ENCODE peak calls at places on chromosomes 16 and 17, in five cellular contexts. One of them, this sample, is unnamed.

GRCh38 chr16:56921571-56921970 is 10.4 kb upstream of the HERPUD1 start:
- DNase-seq in CD8-positive, alpha-beta T cell: no peak
- DNase-seq in neural progenitor cell: no peak
- DNase-seq in CD4-positive, CD25-positive, alpha-beta regulatory T cell: no peak
- DNase-seq in naive thymus-derived CD4-positive, alpha-beta T cell: no peak
- DNase-seq in this sample: no peak

GRCh38 chr17:80262775-80263244 is 2.2 kb downstream of the RNF213 start:
- DNase-seq in CD8-positive, alpha-beta T cell: no peak
- DNase-seq in neural progenitor cell: no peak
- DNase-seq in CD4-positive, CD25-positive, alpha-beta regulatory T cell: no peak
- DNase-seq in naive thymus-derived CD4-positive, alpha-beta T cell: no peak
- DNase-seq in this sample: no peak

GRCh38 chr16:70770291-70770967 is 30.5 kb downstream of the VAC14 start:
- DNase-seq in CD8-positive, alpha-beta T cell: no peak
- DNase-seq in neural progenitor cell: no peak
- DNase-seq in CD4-positive, CD25-positive, alpha-beta regulatory T cell: no peak
- DNase-seq in naive thymus-derived CD4-positive, alpha-beta T cell: no peak
- DNase-seq in this sample: no peak

GRCh38 chr17:58081641-58082340 is 1.4 kb upstream of the DYNLL2 start:
- DNase-seq in CD8-positive, alpha-beta T cell: no peak
- DNase-seq in neural progenitor cell: peak; percentile 78
- DNase-seq in CD4-positive, CD25-positive, alpha-beta regulatory T cell: no peak
- DNase-seq in naive thymus-derived CD4-positive, alpha-beta T cell: no peak
- DNase-seq in this sample: no peak

GRCh38 chr16:68833251-68833650 is 10.1 kb upstream of the TANGO6 start:
- DNase-seq in CD8-positive, alpha-beta T cell: no peak
- DNase-seq in neural progenitor cell: no peak
- DNase-seq in CD4-positive, CD25-positive, alpha-beta regulatory T cell: no peak
- DNase-seq in naive thymus-derived CD4-positive, alpha-beta T cell: no peak
- DNase-seq in this sample: no peak

GRCh38 chr16:53105565-53105964 is 50.8 kb downstream of the CHD9 start:
- DNase-seq in CD8-positive, alpha-beta T cell: no peak
- DNase-seq in neural progenitor cell: no peak
- DNase-seq in CD4-positive, CD25-positive, alpha-beta regulatory T cell: no peak
- DNase-seq in naive thymus-derived CD4-positive, alpha-beta T cell: no peak
- DNase-seq in this sample: no peak

GRCh38 chr16:75446416-75446815 is 13.1 kb upstream of the CFDP1 start:
- DNase-seq in CD8-positive, alpha-beta T cell: no peak
- DNase-seq in neural progenitor cell: no peak
- DNase-seq in CD4-positive, CD25-positive, alpha-beta regulatory T cell: no peak
- DNase-seq in naive thymus-derived CD4-positive, alpha-beta T cell: no peak
- DNase-seq in this sample: no peak

GRCh38 chr16:918068-918467 is 52.7 kb downstream of the LMF1 start:
- DNase-seq in CD8-positive, alpha-beta T cell: no peak
- DNase-seq in neural progenitor cell: peak; percentile 52
- DNase-seq in CD4-positive, CD25-positive, alpha-beta regulatory T cell: no peak
- DNase-seq in naive thymus-derived CD4-positive, alpha-beta T cell: no peak
- DNase-seq in this sample: no peak

GRCh38 chr16:56408379-56409098 is 16.8 kb downstream of the AMFR start:
- DNase-seq in CD8-positive, alpha-beta T cell: no peak
- DNase-seq in neural progenitor cell: no peak
- DNase-seq in CD4-positive, CD25-positive, alpha-beta regulatory T cell: no peak
- DNase-seq in naive thymus-derived CD4-positive, alpha-beta T cell: no peak
- DNase-seq in this sample: no peak

GRCh38 chr16:87241135-87241771 is 75.9 kb downstream of the C16orf95 start:
- DNase-seq in CD8-positive, alpha-beta T cell: no peak
- DNase-seq in neural progenitor cell: no peak
- DNase-seq in CD4-positive, CD25-positive, alpha-beta regulatory T cell: no peak
- DNase-seq in naive thymus-derived CD4-positive, alpha-beta T cell: no peak
- DNase-seq in this sample: no peak

GRCh38 chr17:10198509-10199249 is at the start of gene GAS7:
- DNase-seq in CD8-positive, alpha-beta T cell: peak; percentile 19
- DNase-seq in neural progenitor cell: peak; percentile 91
- DNase-seq in CD4-positive, CD25-positive, alpha-beta regulatory T cell: no peak
- DNase-seq in naive thymus-derived CD4-positive, alpha-beta T cell: no peak
- DNase-seq in this sample: peak; percentile 45
- H3K27ac ChIP-seq in CD8-positive, alpha-beta T cell: no peak within 1 kb of the TSS
- H3K27ac ChIP-seq in neural progenitor cell: no peak within 1 kb of the TSS
- H3K27ac ChIP-seq in CD4-positive, CD25-positive, alpha-beta regulatory T cell: no peak within 1 kb of the TSS
- H3K27ac ChIP-seq in naive thymus-derived CD4-positive, alpha-beta T cell: no peak within 1 kb of the TSS
- H3K27ac ChIP-seq in this sample: no peak within 1 kb of the TSS

GRCh38 chr16:11131706-11132105 is 124.3 kb downstream of the SOCS1 start:
- DNase-seq in CD8-positive, alpha-beta T cell: no peak
- DNase-seq in neural progenitor cell: no peak
- DNase-seq in CD4-positive, CD25-positive, alpha-beta regulatory T cell: no peak
- DNase-seq in naive thymus-derived CD4-positive, alpha-beta T cell: no peak
- DNase-seq in this sample: no peak
- H3K27ac ChIP-seq in CD8-positive, alpha-beta T cell: no peak overlapping the region
- H3K27ac ChIP-seq in neural progenitor cell: no peak overlapping the region
- H3K27ac ChIP-seq in CD4-positive, CD25-positive, alpha-beta regulatory T cell: no peak overlapping the region
- H3K27ac ChIP-seq in naive thymus-derived CD4-positive, alpha-beta T cell: no peak overlapping the region
- H3K27ac ChIP-seq in this sample: no peak overlapping the region

DNA sequence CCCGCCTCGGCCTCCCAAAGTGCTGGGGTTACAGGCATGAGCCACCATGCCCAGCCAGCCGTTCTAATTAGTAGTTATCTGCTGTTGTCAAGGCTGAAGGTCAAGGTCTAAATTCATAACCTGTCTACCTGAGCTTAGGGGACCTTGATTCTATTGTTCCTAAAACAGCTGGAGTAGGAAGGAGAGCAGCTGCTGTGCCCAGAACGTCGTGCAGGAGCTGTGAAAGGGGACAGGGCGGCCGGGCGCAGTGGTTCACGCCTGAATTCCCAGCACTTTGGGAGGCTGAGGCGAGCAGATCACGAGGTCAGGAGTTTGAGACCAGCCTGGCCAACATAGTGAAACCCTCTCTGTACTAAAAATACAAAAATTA is 21.0 kb downstream of the TMEM94 start:
- DNase-seq in CD8-positive, alpha-beta T cell: no peak
- DNase-seq in neural progenitor cell: no peak
- DNase-seq in CD4-positive, CD25-positive, alpha-beta regulatory T cell: no peak
- DNase-seq in naive thymus-derived CD4-positive, alpha-beta T cell: no peak
- DNase-seq in this sample: no peak
- H3K27ac ChIP-seq in CD8-positive, alpha-beta T cell: no peak overlapping the region
- H3K27ac ChIP-seq in neural progenitor cell: no peak overlapping the region
- H3K27ac ChIP-seq in CD4-positive, CD25-positive, alpha-beta regulatory T cell: no peak overlapping the region
- H3K27ac ChIP-seq in naive thymus-derived CD4-positive, alpha-beta T cell: no peak overlapping the region
- H3K27ac ChIP-seq in this sample: no peak overlapping the region

GRCh38 chr16:84138500-84138823 is 6.5 kb downstream of the HSDL1 start:
- DNase-seq in CD8-positive, alpha-beta T cell: no peak
- DNase-seq in neural progenitor cell: no peak
- DNase-seq in CD4-positive, CD25-positive, alpha-beta regulatory T cell: no peak
- DNase-seq in naive thymus-derived CD4-positive, alpha-beta T cell: no peak
- DNase-seq in this sample: no peak

GRCh38 chr16:84137769-84138357 is 7.1 kb downstream of the HSDL1 start:
- DNase-seq in CD8-positive, alpha-beta T cell: no peak
- DNase-seq in neural progenitor cell: no peak
- DNase-seq in CD4-positive, CD25-positive, alpha-beta regulatory T cell: no peak
- DNase-seq in naive thymus-derived CD4-positive, alpha-beta T cell: no peak
- DNase-seq in this sample: no peak

GRCh38 chr16:84139628-84140258 is 5.2 kb downstream of the HSDL1 start:
- DNase-seq in CD8-positive, alpha-beta T cell: no peak
- DNase-seq in neural progenitor cell: no peak
- DNase-seq in CD4-positive, CD25-positive, alpha-beta regulatory T cell: no peak
- DNase-seq in naive thymus-derived CD4-positive, alpha-beta T cell: no peak
- DNase-seq in this sample: no peak

GRCh38 chr16:84137287-84137686 is 7.7 kb downstream of the HSDL1 start:
- DNase-seq in CD8-positive, alpha-beta T cell: no peak
- DNase-seq in neural progenitor cell: no peak
- DNase-seq in CD4-positive, CD25-positive, alpha-beta regulatory T cell: no peak
- DNase-seq in naive thymus-derived CD4-positive, alpha-beta T cell: no peak
- DNase-seq in this sample: no peak

GRCh38 chr16:84138824-84139627 is 6.0 kb downstream of the HSDL1 start:
- DNase-seq in CD8-positive, alpha-beta T cell: no peak
- DNase-seq in neural progenitor cell: peak; percentile 37
- DNase-seq in CD4-positive, CD25-positive, alpha-beta regulatory T cell: no peak
- DNase-seq in naive thymus-derived CD4-positive, alpha-beta T cell: no peak
- DNase-seq in this sample: peak; percentile 15
- H3K27ac ChIP-seq in CD8-positive, alpha-beta T cell: no peak overlapping the region
- H3K27ac ChIP-seq in neural progenitor cell: no peak overlapping the region
- H3K27ac ChIP-seq in CD4-positive, CD25-positive, alpha-beta regulatory T cell: no peak overlapping the region
- H3K27ac ChIP-seq in naive thymus-derived CD4-positive, alpha-beta T cell: no peak overlapping the region
- H3K27ac ChIP-seq in this sample: peak overlapping the region; percentile 69

GRCh38 chr17:1470071-1470773 is 14.2 kb upstream of the CRK start:
- DNase-seq in CD8-positive, alpha-beta T cell: no peak
- DNase-seq in neural progenitor cell: no peak
- DNase-seq in CD4-positive, CD25-positive, alpha-beta regulatory T cell: no peak
- DNase-seq in naive thymus-derived CD4-positive, alpha-beta T cell: no peak
- DNase-seq in this sample: no peak
- H3K27ac ChIP-seq in CD8-positive, alpha-beta T cell: no peak overlapping the region
- H3K27ac ChIP-seq in neural progenitor cell: no peak overlapping the region
- H3K27ac ChIP-seq in CD4-positive, CD25-positive, alpha-beta regulatory T cell: no peak overlapping the region
- H3K27ac ChIP-seq in naive thymus-derived CD4-positive, alpha-beta T cell: no peak overlapping the region
- H3K27ac ChIP-seq in this sample: no peak overlapping the region

GRCh38 chr16:24009955-24010354 is 174.2 kb downstream of the PRKCB start:
- DNase-seq in CD8-positive, alpha-beta T cell: no peak
- DNase-seq in neural progenitor cell: no peak
- DNase-seq in CD4-positive, CD25-positive, alpha-beta regulatory T cell: no peak
- DNase-seq in naive thymus-derived CD4-positive, alpha-beta T cell: no peak
- DNase-seq in this sample: no peak

GRCh38 chr16:24009060-24009459 is 173.3 kb downstream of the PRKCB start:
- DNase-seq in CD8-positive, alpha-beta T cell: no peak
- DNase-seq in neural progenitor cell: no peak
- DNase-seq in CD4-positive, CD25-positive, alpha-beta regulatory T cell: no peak
- DNase-seq in naive thymus-derived CD4-positive, alpha-beta T cell: no peak
- DNase-seq in this sample: no peak

GRCh38 chr16:24005577-24005976 is 169.8 kb downstream of the PRKCB start:
- DNase-seq in CD8-positive, alpha-beta T cell: no peak
- DNase-seq in neural progenitor cell: no peak
- DNase-seq in CD4-positive, CD25-positive, alpha-beta regulatory T cell: no peak
- DNase-seq in naive thymus-derived CD4-positive, alpha-beta T cell: no peak
- DNase-seq in this sample: peak; percentile 19

GRCh38 chr16:24010440-24011089 is 174.8 kb downstream of the PRKCB start:
- DNase-seq in CD8-positive, alpha-beta T cell: peak; percentile 54
- DNase-seq in neural progenitor cell: peak; percentile 92
- DNase-seq in CD4-positive, CD25-positive, alpha-beta regulatory T cell: peak; percentile 64
- DNase-seq in naive thymus-derived CD4-positive, alpha-beta T cell: peak; percentile 68
- DNase-seq in this sample: peak; percentile 70

DNA sequence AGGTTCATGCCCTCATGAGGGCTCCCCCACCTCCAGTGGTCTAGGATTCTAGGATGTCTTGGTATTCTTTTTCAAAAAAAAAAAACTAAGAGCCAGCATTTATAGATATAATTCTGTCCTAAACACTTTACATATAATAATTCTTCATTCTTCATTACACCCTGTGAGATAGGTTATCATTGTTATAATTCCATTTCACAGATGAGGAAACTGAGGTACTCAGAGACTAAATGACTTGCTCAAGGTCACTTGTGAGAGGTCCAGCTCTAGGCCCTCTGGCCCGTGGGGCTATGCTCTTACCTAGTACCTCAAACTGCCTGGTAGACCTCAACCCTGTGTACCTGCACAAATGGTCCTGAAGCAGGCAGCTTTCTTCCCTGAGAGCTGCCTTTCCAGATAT is 172.2 kb downstream of the PRKCB start:
- DNase-seq in CD8-positive, alpha-beta T cell: no peak
- DNase-seq in neural progenitor cell: no peak
- DNase-seq in CD4-positive, CD25-positive, alpha-beta regulatory T cell: no peak
- DNase-seq in naive thymus-derived CD4-positive, alpha-beta T cell: no peak
- DNase-seq in this sample: no peak
- H3K27ac ChIP-seq in CD8-positive, alpha-beta T cell: no peak overlapping the region
- H3K27ac ChIP-seq in neural progenitor cell: no peak overlapping the region
- H3K27ac ChIP-seq in CD4-positive, CD25-positive, alpha-beta regulatory T cell: no peak overlapping the region
- H3K27ac ChIP-seq in naive thymus-derived CD4-positive, alpha-beta T cell: no peak overlapping the region
- H3K27ac ChIP-seq in this sample: no peak overlapping the region

DNA sequence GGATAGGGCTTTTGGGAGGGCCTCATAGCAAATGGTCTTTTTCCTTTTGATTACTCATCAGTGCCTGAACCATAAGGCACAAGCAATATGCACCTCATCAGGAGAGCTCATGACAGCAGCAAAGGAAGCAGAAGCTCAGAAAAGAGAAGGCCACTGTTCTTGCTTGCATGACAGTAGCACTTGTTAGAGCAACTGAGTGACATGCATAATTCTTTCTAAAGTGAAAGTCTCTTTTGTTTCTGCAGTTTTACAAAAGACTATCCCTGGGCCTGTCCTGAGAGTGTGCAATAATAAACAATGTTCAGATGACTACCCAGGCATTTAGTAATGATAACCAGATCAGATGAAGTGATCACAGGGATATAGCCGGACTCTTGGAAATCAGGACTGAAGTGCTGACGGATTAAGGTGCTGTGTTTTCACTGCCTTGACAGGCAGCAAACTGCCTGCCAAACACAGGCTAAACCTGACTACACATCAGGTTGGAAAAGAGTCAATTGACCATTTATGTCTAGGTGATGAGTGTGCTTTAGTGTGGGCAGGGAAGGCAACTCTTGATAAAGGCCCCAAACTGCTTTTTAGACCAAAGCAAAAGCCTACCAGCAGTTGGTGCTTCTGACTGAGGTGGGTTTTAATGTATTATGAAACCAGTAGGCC is 1860.3 kb downstream of the TP53TG3F start:
- DNase-seq in CD8-positive, alpha-beta T cell: no peak
- DNase-seq in neural progenitor cell: no peak
- DNase-seq in CD4-positive, CD25-positive, alpha-beta regulatory T cell: no peak
- DNase-seq in naive thymus-derived CD4-positive, alpha-beta T cell: no peak
- DNase-seq in this sample: no peak
- H3K27ac ChIP-seq in CD8-positive, alpha-beta T cell: no peak overlapping the region
- H3K27ac ChIP-seq in neural progenitor cell: no peak overlapping the region
- H3K27ac ChIP-seq in CD4-positive, CD25-positive, alpha-beta regulatory T cell: no peak overlapping the region
- H3K27ac ChIP-seq in naive thymus-derived CD4-positive, alpha-beta T cell: no peak overlapping the region
- H3K27ac ChIP-seq in this sample: no peak overlapping the region

GRCh38 chr17:42743595-42744282 is 1.1 kb downstream of the EZH1 start:
- DNase-seq in CD8-positive, alpha-beta T cell: no peak
- DNase-seq in neural progenitor cell: no peak
- DNase-seq in CD4-positive, CD25-positive, alpha-beta regulatory T cell: no peak
- DNase-seq in naive thymus-derived CD4-positive, alpha-beta T cell: no peak
- DNase-seq in this sample: no peak
- H3K27ac ChIP-seq in CD8-positive, alpha-beta T cell: no peak overlapping the region
- H3K27ac ChIP-seq in neural progenitor cell: no peak overlapping the region
- H3K27ac ChIP-seq in CD4-positive, CD25-positive, alpha-beta regulatory T cell: no peak overlapping the region
- H3K27ac ChIP-seq in naive thymus-derived CD4-positive, alpha-beta T cell: peak overlapping the region; percentile 90
- H3K27ac ChIP-seq in this sample: peak overlapping the region; percentile 60

GRCh38 chr17:8681175-8681949 is 50.8 kb upstream of the MYH10 start:
- DNase-seq in CD8-positive, alpha-beta T cell: no peak
- DNase-seq in neural progenitor cell: no peak
- DNase-seq in CD4-positive, CD25-positive, alpha-beta regulatory T cell: no peak
- DNase-seq in naive thymus-derived CD4-positive, alpha-beta T cell: no peak
- DNase-seq in this sample: no peak
- H3K27ac ChIP-seq in CD8-positive, alpha-beta T cell: no peak overlapping the region
- H3K27ac ChIP-seq in neural progenitor cell: no peak overlapping the region
- H3K27ac ChIP-seq in CD4-positive, CD25-positive, alpha-beta regulatory T cell: no peak overlapping the region
- H3K27ac ChIP-seq in naive thymus-derived CD4-positive, alpha-beta T cell: no peak overlapping the region
- H3K27ac ChIP-seq in this sample: no peak overlapping the region